ENCODE peak calls at places on chromosomes 12 and 14, in five cellular contexts. L is stimulated activated CD8-positive, alpha-beta memory T cell treated with anti-CD3 and anti-CD28 coated beads, Interleukin-7, amount 100 ng/mL, for 48 hours; I is lung; M is NCI-H1048; H is activated CD4-positive, CD25-positive, alpha-beta regulatory T cell. T is an unnamed sample.

GRCh38 chr12:122031342-122032216 is 9.9 kb downstream of the BCL7A start:
- DNase-seq in L (no peak), I (peak; percentile 61), M (no peak), H (no peak), T (peak; percentile 80)

GRCh38 chr12:47281667-47282171 is 202.0 kb upstream of the AMIGO2 start:
- DNase-seq in L (no peak), I (no peak), M (no peak), H (no peak), T (no peak)

GRCh38 chr12:50566066-50566465 is 61.3 kb downstream of the DIP2B start:
- DNase-seq in L (no peak), I (no peak), M (no peak), H (no peak), T (no peak)

GRCh38 chr12:85872497-85873091 is 1.5 kb upstream of the NTS start:
- DNase-seq in L (no peak), I (no peak), M (peak; percentile 68), H (no peak), T (no peak)

GRCh38 chr14:24051789-24052655 is at the start of gene CARMIL3:
- DNase-seq in L (peak; percentile 45), I (peak; percentile 78), M (peak; percentile 35), H (peak; percentile 24), T (peak; percentile 89)

GRCh38 chr14:39169541-39169900 is 612 bp downstream of the TRAPPC6B start:
- DNase-seq in L (no peak), I (peak; percentile 51), M (no peak), H (no peak), T (no peak)

GRCh38 chr12:50157259-50157658 is 9.9 kb downstream of the CERS5 start:
- DNase-seq in L (no peak), I (no peak), M (no peak), H (no peak), T (no peak)

GRCh38 chr12:68435816-68436215 is 103.7 kb upstream of the MDM1 start:
- DNase-seq in L (no peak), I (no peak), M (no peak), H (no peak), T (no peak)

GRCh38 chr14:91292476-91292875 is 48.0 kb upstream of the GPR68 start:
- DNase-seq in L (no peak), I (no peak), M (no peak), H (no peak), T (no peak)

GRCh38 chr12:27762757-27763156 is 17.3 kb upstream of the KLHL42 start:
- DNase-seq in L (no peak), I (no peak), M (no peak), H (no peak), T (no peak)

GRCh38 chr12:24625103-24625502 is 323.8 kb downstream of the BCAT1 start:
- DNase-seq in L (no peak), I (no peak), M (no peak), H (no peak), T (no peak)

GRCh38 chr14:95302667-95303066 is 17.0 kb downstream of the CLMN start:
- DNase-seq in L (no peak), I (no peak), M (no peak), H (no peak), T (no peak)

GRCh38 chr14:95056476-95056875 is 100.9 kb downstream of the DICER1 start:
- DNase-seq in L (no peak), I (no peak), M (no peak), H (no peak), T (no peak)

GRCh38 chr12:113439606-113440030 is 17.4 kb downstream of the SDSL start:
- DNase-seq in L (no peak), I (no peak), M (no peak), H (no peak), T (peak; percentile 43)

GRCh38 chr12:153080-153746 is 60.7 kb downstream of the SLC6A12 start:
- DNase-seq in L (peak; percentile 32), I (peak; percentile 49), M (no peak), H (peak; percentile 10), T (peak; percentile 48)

T was measured in right cardiac atrium.